ENCODE peak calls at places on chromosomes 2 and 18, in nine cellular contexts. K is MCF 10A; Y is heart right ventricle; W is B cell; I is CD8-positive, alpha-beta T cell; L is dorsolateral prefrontal cortex; F is K562; S is psoas muscle; V is endothelial cell of umbilical vein. R is an unnamed sample.

GRCh38 chr2:26685312-26685711 is 7.2 kb upstream of the KCNK3 start:
- DNase-seq in K (no peak), Y (no peak), W (no peak), I (no peak), L (no peak), F (no peak), S (no peak), V (no peak), R (no peak)

GRCh38 chr2:44768438-44769236 is 172.9 kb upstream of the SIX3 start:
- DNase-seq in K (no peak), Y (no peak), W (no peak), I (no peak), L (no peak), F (no peak), S (no peak), V (peak), R (no peak)

GRCh38 chr2:27871805-27872204 is 18.4 kb downstream of the RBKS start:
- DNase-seq in K (peak), Y (no peak), W (no peak), I (no peak), L (no peak), F (peak), S (no peak), V (no peak), R (no peak)

GRCh38 chr2:239878686-239879085 is 146.5 kb downstream of the NDUFA10 start:
- DNase-seq in K (no peak), Y (no peak), W (no peak), I (no peak), L (no peak), F (no peak), S (no peak), V (no peak), R (no peak)

GRCh38 chr2:164044637-164045036 is 308.8 kb upstream of the FIGN start:
- DNase-seq in K (peak), Y (peak), W (no peak), I (no peak), L (no peak), F (no peak), S (no peak), V (no peak), R (no peak)

GRCh38 chr2:180002198-180002597 is 4.9 kb downstream of the CWC22 start:
- DNase-seq in K (no peak), Y (no peak), W (no peak), I (no peak), L (no peak), F (no peak), S (no peak), V (no peak), R (no peak)

GRCh38 chr2:121360566-121361300 is 75.7 kb upstream of the TFCP2L1 start:
- DNase-seq in K (peak), Y (peak), W (no peak), I (no peak), L (no peak), F (no peak), S (peak), V (peak), R (no peak)

GRCh38 chr2:218155953-218156479 is 10.7 kb downstream of the CXCR1 start:
- DNase-seq in K (peak), Y (no peak), W (no peak), I (no peak), L (no peak), F (no peak), S (no peak), V (no peak), R (no peak)

GRCh38 chr2:46506131-46506706 is 26.9 kb downstream of the TMEM247 start:
- DNase-seq in K (no peak), Y (no peak), W (no peak), I (no peak), L (no peak), F (no peak), S (no peak), V (no peak), R (no peak)

GRCh38 chr2:36397728-36398413 is 42.3 kb downstream of the CRIM1 start:
- DNase-seq in K (no peak), Y (no peak), W (no peak), I (no peak), L (no peak), F (no peak), S (no peak), V (no peak), R (no peak)

GRCh38 chr2:85678384-85678783 is 10.4 kb upstream of the SFTPB start:
- DNase-seq in K (no peak), Y (no peak), W (no peak), I (no peak), L (no peak), F (peak), S (no peak), V (no peak), R (no peak)

GRCh38 chr2:70901235-70902066 is 34.2 kb upstream of the ATP6V1B1 start:
- DNase-seq in K (no peak), Y (peak), W (no peak), I (no peak), L (no peak), F (no peak), S (no peak), V (peak), R (no peak)

GRCh38 chr2:237258146-237258545 is 155.8 kb downstream of the COL6A3 start:
- DNase-seq in K (no peak), Y (no peak), W (no peak), I (no peak), L (no peak), F (no peak), S (no peak), V (no peak), R (no peak)
- TF ChIP-seq CTCF in K (no peak), Y (no peak), W (no peak), I (no peak), L (no peak), F (no peak), S (peak), V (no peak), R (no peak)

DNA sequence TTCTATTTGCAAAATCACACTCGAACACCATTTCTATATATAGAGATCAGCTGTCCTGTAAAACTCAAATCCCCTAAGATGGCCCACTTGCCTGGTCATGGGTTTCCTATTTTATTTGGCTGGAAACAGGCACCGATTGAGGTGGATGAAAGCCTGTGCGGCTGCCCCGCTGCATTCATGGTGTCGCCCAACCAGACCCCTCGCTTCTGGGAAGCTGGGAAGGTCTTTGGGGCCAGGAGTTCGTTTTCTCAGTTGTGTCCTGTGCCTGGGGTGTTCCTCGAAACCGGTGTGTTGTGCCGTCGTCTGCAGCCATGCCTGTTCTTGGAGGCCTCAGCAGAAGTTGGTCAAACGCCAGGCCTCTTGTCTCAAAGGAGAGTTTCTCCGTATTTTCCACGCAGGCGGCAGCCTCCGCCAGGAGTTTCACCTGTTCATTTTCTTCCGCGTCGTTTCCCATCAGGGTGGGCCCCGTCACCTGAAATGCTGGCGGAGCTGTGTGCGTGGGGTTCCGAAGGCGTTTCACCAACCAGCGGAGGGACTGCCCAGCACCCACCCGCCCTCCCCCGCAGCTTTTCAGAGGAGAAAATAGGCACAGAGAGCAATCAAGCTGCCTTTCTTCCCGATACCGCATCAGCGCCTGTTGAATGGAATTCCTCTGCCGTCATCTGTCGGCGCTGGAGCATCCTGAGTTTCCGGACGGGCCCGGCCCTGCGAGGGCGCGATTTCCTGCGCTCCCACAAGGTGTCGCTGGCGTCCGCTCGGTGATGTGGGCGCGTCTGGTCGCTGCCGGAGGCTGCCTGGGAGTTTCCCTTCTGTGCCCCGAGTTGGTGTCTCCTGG is 17.1 kb upstream of the NFATC1 start:
- DNase-seq in K (peak), Y (peak), W (peak), I (peak), L (peak), F (peak), S (peak), V (peak), R (no peak)
- TF ChIP-seq CTCF in K (peak), Y (no peak), W (peak), I (peak), L (peak), F (peak), S (peak), V (peak), R (peak)

GRCh38 chr18:65721634-65722033 is 29.2 kb upstream of the CDH7 start:
- DNase-seq in K (no peak), Y (no peak), W (no peak), I (no peak), L (no peak), F (no peak), S (no peak), V (no peak), R (no peak)

DNA sequence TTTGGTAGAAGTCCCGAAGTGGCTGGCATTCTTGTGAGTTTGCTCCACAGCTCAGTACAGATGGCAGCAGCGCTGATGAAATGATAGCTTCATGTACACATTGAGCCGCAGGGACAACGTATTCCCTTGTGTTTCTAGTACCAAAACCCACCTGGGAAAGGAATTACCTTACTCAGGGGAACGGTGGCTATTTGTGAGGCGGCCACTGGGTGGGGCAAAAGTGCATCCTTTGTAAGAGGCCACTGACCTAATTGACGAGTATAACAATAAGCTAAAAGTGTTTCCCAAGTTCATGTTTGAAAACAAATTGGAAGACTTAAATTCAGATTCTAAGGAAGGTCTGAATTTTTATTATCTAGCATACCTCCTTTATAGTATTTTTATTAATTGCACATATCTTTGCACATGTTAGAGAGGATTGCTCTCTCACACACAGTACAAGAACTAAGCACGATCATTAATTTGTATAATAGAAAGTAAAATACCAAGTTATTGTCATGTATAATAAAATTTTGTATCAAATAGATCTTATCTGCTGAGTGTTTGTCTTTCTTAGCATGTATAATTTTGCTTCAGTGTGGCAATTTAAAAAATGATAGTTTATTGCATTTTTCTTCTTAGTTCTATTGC is 25.3 kb upstream of the CDH7 start:
- DNase-seq in K (peak), Y (peak), W (no peak), I (no peak), L (no peak), F (peak), S (no peak), V (no peak), R (no peak)
- TF ChIP-seq CTCF in K (peak), Y (peak), W (no peak), I (no peak), L (peak), F (no peak), S (no peak), V (no peak), R (no peak)

GRCh38 chr18:74598350-74599001 is 806 bp downstream of the ZNF407 start:
- DNase-seq in K (peak), Y (peak), W (peak), I (peak), L (peak), F (peak), S (peak), V (no peak), R (no peak)
- TF ChIP-seq CTCF in K (no peak), Y (peak), W (peak), I (peak), L (peak), F (no peak), S (peak), V (peak), R (no peak)